ENCODE peak calls at places on chromosomes 11 and 22, in four cellular contexts. One of them, this sample, is unnamed.
A peak's percentile ranks its signal among the peaks of the same experiment; 100 is the strongest.

GRCh38 chr11:3010004-3010403 is 17.9 kb upstream of the NAP1L4 start:
- DNase-seq in stromal cell of bone marrow: no peak
- DNase-seq in globus pallidus: no peak
- DNase-seq in ACHN: no peak
- DNase-seq in this sample: no peak

GRCh38 chr22:50310949-50311444 is 3.6 kb upstream of the PLXNB2 start:
- DNase-seq in globus pallidus: no peak
- DNase-seq in stromal cell of bone marrow: no peak
- DNase-seq in ACHN: no peak
- DNase-seq in this sample: no peak

GRCh38 chr11:124946735-124947141 is 7.3 kb upstream of the CCDC15 start:
- DNase-seq in ACHN: no peak
- DNase-seq in stromal cell of bone marrow: no peak
- DNase-seq in globus pallidus: peak; percentile 96
- DNase-seq in this sample: no peak

GRCh38 chr11:35617687-35618496 is at the start of gene FJX1:
- DNase-seq in stromal cell of bone marrow: peak; percentile 88
- DNase-seq in ACHN: peak; percentile 86
- DNase-seq in globus pallidus: peak; percentile 55
- DNase-seq in this sample: peak; percentile 52

GRCh38 chr22:49861642-49862407 is 8.2 kb downstream of the ZBED4 start:
- DNase-seq in globus pallidus: no peak
- DNase-seq in stromal cell of bone marrow: no peak
- DNase-seq in ACHN: no peak
- DNase-seq in this sample: no peak

GRCh38 chr11:111531687-111532364 is 8.7 kb upstream of the LAYN start:
- DNase-seq in globus pallidus: no peak
- DNase-seq in ACHN: peak; percentile 92
- DNase-seq in stromal cell of bone marrow: peak; percentile 86
- DNase-seq in this sample: peak; percentile 72

GRCh38 chr11:70567680-70568503 is 169.6 kb downstream of the CTTN start:
- DNase-seq in ACHN: no peak
- DNase-seq in globus pallidus: no peak
- DNase-seq in stromal cell of bone marrow: peak; percentile 13
- DNase-seq in this sample: peak; percentile 71

GRCh38 chr22:22591348-22592299 is 32.6 kb upstream of the PRAME start:
- DNase-seq in ACHN: no peak
- DNase-seq in stromal cell of bone marrow: no peak
- DNase-seq in globus pallidus: no peak
- DNase-seq in this sample: no peak

GRCh38 chr11:10498426-10499250 is 42.3 kb downstream of the RNF141 start:
- DNase-seq in ACHN: no peak
- DNase-seq in stromal cell of bone marrow: no peak
- DNase-seq in globus pallidus: no peak
- DNase-seq in this sample: no peak

GRCh38 chr11:87445002-87445401 is 407.3 kb downstream of the TMEM135 start:
- DNase-seq in globus pallidus: no peak
- DNase-seq in stromal cell of bone marrow: peak; percentile 47
- DNase-seq in ACHN: no peak
- DNase-seq in this sample: peak; percentile 64

GRCh38 chr22:36171941-36172340 is 11.4 kb upstream of the APOL3 start:
- DNase-seq in stromal cell of bone marrow: no peak
- DNase-seq in globus pallidus: no peak
- DNase-seq in ACHN: no peak
- DNase-seq in this sample: no peak